ENCODE peak calls at places on chromosomes 12 and 14, in ten cellular contexts. J is left ventricle myocardium inferior; I is neuronal stem cell; A is upper lobe of left lung; M is psoas muscle; G is aorta; U is mesenchymal stem cell; Q is A549; H is effector memory CD4-positive, alpha-beta T cell; T is ascending aorta. N is an unnamed sample. For H3K4me1, the result is how much of the 10 kb centered on the place peaks cover.

GRCh38 chr12:104682790-104683279 is 226.1 kb downstream of the CHST11 start:
- DNase-seq in M (no peak), J (no peak), Q (no peak), U (no peak), A (peak), H (peak), T (no peak), I (no peak), G (no peak), N (no peak)

GRCh38 chr12:24977060-24977459 is 28.2 kb upstream of the BCAT1 start:
- DNase-seq in A (no peak), Q (no peak), U (no peak), H (no peak), I (no peak), M (no peak), T (no peak), G (no peak), J (no peak), N (no peak)

GRCh38 chr12:49292729-49293055 is 2.3 kb upstream of the PRPH start:
- DNase-seq in M (no peak), U (no peak), A (no peak), H (no peak), J (no peak), T (no peak), G (peak), Q (no peak), I (no peak), N (no peak)

GRCh38 chr12:713281-713875 is 39.0 kb upstream of the WNK1 start:
- DNase-seq in T (no peak), U (peak), M (no peak), J (no peak), H (no peak), G (no peak), A (no peak), I (no peak), Q (no peak), N (no peak)

GRCh38 chr12:55931317-55931779 is 386 bp downstream of the DGKA start:
- DNase-seq in I (no peak), G (no peak), H (no peak), T (no peak), Q (peak), A (no peak), U (no peak), J (peak), M (no peak), N (no peak)

GRCh38 chr14:39258782-39259545 is 25.2 kb downstream of the MIA2 start:
- DNase-seq in M (no peak), J (no peak), Q (no peak), H (no peak), G (no peak), U (no peak), T (no peak), A (no peak), I (no peak), N (no peak)

GRCh38 chr12:3252416-3252815 is 175.2 kb downstream of the TSPAN9 start:
- DNase-seq in Q (no peak), I (no peak), J (peak), A (peak), G (peak), U (no peak), M (peak), T (peak), H (no peak), N (no peak)

GRCh38 chr12:69739287-69740191 is 879 bp downstream of the RAB3IP start:
- DNase-seq in Q (peak), U (peak), T (no peak), I (peak), G (peak), M (peak), H (peak), A (peak), J (peak), N (peak)

GRCh38 chr14:86505808-86506207 is 975.9 kb downstream of the FLRT2 start:
- DNase-seq in H (no peak), A (no peak), Q (no peak), U (peak), G (no peak), T (no peak), J (no peak), I (no peak), M (no peak), N (no peak)

GRCh38 chr14:56522403-56522802 is 57.2 kb upstream of the TMEM260 start:
- DNase-seq in H (no peak), U (no peak), T (no peak), Q (no peak), M (no peak), G (no peak), J (no peak), I (no peak), A (no peak), N (no peak)

GRCh38 chr12:106137456-106138278 is 1.1 kb downstream of the NUAK1 start:
- DNase-seq in G (no peak), U (peak), J (no peak), A (no peak), H (no peak), I (no peak), M (no peak), Q (no peak), T (no peak), N (no peak)

GRCh38 chr12:119446459-119446858 is 111.9 kb downstream of the CCDC60 start:
- DNase-seq in G (no peak), J (no peak), T (no peak), Q (no peak), A (no peak), H (no peak), I (no peak), M (no peak), U (no peak), N (no peak)

GRCh38 chr12:93005928-93006654 is 77.0 kb upstream of the EEA1 start:
- DNase-seq in A (no peak), H (no peak), J (no peak), T (no peak), M (no peak), I (no peak), Q (no peak), G (no peak), U (no peak), N (no peak)

GRCh38 chr12:93009533-93009932 is 80.4 kb upstream of the EEA1 start:
- DNase-seq in I (no peak), H (no peak), M (no peak), J (no peak), Q (no peak), G (no peak), U (no peak), A (no peak), T (no peak), N (no peak)

GRCh38 chr12:93007539-93007938 is 78.4 kb upstream of the EEA1 start:
- DNase-seq in I (no peak), A (no peak), G (no peak), H (no peak), U (no peak), J (no peak), T (no peak), Q (no peak), M (no peak), N (no peak)

GRCh38 chr12:93008044-93008778 is 79.1 kb upstream of the EEA1 start:
- DNase-seq in Q (no peak), U (no peak), T (no peak), A (no peak), I (no peak), M (no peak), J (no peak), H (no peak), G (no peak), N (no peak)

DNA sequence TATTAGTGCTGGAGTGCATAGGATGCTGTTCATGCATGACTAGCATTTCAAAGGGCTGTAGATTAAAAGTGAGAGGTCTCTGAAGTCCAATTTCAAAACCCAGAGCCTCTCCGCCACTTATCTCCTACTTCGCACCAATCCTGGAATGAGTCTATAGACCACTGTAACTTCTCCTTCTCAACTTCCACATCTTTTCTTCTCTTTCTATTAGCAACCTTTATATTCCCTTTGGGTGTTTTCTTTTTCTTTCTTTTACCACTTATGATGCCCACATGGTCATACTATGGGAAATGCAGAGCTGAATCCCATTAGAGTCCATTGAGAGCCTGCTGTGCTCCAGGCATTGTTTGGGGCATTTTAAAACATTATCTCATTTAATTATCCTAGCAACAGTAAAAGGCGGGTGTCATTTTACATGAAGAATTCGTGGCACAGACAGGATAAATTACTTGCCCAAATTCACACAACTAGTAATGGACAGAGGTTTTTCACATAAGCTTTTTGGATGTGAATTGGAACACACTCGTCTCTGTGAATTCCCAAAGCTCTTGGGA is 77.6 kb upstream of the EEA1 start:
- DNase-seq in U (no peak), J (no peak), M (no peak), Q (no peak), G (no peak), H (no peak), T (no peak), A (no peak), I (no peak), N (no peak)
- H3K27ac ChIP-seq in U (no peak), J (no peak), M (no peak), Q (no peak), G (no peak), H (no peak), T (no peak), A (no peak), I (no peak), N (no peak)

DNA sequence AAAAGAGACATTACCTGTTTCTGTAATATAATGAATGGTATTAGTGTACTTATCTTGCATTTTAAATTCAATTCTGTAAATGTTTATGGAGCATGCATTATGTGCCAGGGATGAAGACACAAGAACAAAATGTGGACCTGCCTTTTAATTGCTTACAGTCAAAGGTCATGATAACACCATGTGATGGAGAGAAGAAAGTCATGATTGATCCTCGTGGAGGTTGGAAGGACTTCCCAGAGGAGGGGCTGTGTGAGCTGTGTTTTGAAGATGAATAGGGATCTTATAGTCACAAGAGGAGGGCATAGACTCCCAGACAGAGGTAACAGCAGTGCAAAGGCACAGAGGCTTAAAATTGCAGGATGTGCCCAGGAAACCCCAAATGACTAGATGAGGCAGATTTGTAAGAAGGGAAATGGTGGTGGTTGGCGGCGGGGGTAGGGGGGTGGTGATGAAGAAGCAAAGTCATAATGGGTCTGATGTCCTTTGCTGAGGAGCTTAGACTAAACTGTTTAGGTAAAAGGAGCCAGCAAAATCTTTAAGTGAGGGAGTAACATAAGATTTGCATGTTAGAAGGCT is 151.5 kb downstream of the PRKCH start:
- DNase-seq in U (peak), H (peak), T (no peak), M (no peak), Q (no peak), A (no peak), G (no peak), I (no peak), J (no peak), N (peak)
- H3K4me1 ChIP-seq in U (under half), H (half or more), T (under half), M (under half), Q (half or more), A (half or more), G (under half), I (under half), J (half or more), N (half or more)

DNA sequence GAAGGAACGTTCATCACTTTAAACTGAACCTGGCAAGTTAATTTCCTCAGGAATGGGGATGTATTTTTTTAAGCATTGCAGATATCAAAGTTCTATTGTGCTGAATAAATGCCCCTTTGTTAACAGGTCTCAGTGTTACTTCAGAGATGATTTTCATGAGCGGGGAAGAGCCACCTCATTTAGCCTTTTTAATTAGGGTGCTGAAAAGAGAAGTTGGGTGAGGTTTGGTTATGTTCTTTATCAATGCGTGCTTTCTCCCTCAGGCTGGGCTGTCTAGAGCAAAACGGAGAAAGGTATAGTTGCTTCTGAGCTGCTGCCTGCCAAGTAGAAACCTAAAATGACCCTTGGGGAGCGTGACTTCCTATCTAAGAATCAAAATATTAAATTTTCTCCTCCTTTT is 8.0 kb upstream of the HIP1R start:
- DNase-seq in M (no peak), Q (no peak), U (no peak), J (no peak), G (no peak), I (no peak), H (no peak), T (no peak), A (no peak), N (no peak)
- H3K4me3 ChIP-seq in M (no peak), Q (peak), U (no peak), J (no peak), G (no peak), I (no peak), H (no peak), T (no peak), A (no peak), N (no peak)

GRCh38 chr14:82720931-82721330 is 1187.3 kb upstream of the SEL1L start:
- DNase-seq in H (no peak), U (no peak), J (no peak), I (no peak), T (no peak), Q (no peak), A (peak), M (no peak), G (no peak), N (no peak)
- H3K27ac ChIP-seq in H (no peak), U (no peak), J (no peak), I (no peak), T (no peak), Q (no peak), A (no peak), M (no peak), G (peak), N (no peak)

DNA sequence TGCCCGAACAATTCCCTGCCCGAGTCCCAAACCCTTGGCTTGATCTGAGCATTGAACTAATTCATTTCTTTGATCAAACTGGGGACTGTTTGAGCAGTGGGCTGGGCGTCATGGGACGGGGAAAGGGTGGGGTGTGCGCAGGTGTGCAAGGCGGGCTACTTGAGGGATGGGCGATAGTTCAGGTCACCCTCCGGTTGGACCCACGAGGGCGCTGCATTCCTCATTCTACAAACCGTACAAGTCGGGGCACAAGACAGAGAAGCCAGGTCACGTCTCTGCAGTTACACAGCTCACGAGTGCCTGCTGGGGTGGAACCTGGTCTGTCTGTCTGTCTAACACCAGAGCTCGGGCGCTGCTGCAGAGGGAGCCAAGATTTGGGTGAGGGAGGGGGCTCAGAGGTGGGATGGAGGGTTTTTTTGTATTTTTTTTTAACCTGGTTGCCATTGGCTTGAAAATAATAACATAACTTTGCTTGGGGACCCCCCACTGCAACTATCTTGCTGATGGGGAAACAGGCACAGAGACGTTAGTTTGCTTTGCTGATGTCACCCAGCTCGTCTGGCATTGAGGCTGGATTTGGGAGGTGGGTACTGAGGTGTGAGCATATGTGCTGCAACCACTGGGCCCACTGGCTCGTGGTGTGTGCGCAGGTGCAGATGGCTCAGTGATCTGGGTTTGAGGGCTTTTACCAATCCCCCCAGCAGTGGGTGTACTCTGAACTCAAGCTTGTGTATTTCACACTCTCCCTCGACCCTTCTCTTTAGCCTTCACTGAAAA is 7.6 kb upstream of the RTL1 start:
- DNase-seq in H (no peak), I (no peak), T (no peak), A (no peak), J (no peak), G (no peak), U (no peak), Q (no peak), M (no peak), N (no peak)
- H3K4me1 ChIP-seq in H (under half), I (under half), T (under half), A (under half), J (under half), G (under half), U (under half), Q (under half), M (under half), N (under half)

DNA sequence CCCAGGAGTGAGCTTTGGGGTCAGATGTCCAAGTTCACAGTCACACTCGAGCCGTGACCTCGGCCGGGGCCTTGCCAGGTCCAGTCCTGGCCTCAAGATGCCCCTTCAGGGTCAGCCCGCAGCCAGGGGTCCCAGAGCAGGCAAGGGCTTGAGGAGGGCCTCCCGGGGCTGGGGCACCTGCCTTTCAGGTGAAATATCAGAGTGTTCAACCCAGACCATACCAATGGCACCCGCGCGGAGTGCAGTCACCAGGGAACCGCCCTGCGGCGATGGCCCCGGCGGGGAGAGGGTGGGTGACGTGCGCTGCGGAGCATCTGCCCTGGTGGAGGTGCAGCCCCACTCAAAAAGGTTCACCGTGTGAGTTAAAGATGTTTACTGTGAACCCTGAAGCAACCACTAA is 16.9 kb downstream of the LRCOL1 start:
- DNase-seq in A (no peak), G (peak), Q (no peak), J (no peak), M (peak), T (no peak), U (no peak), H (no peak), I (no peak), N (no peak)
- H3K4me3 ChIP-seq in A (peak), G (no peak), Q (no peak), J (peak), M (peak), T (peak), U (peak), H (no peak), I (peak), N (peak)

DNA sequence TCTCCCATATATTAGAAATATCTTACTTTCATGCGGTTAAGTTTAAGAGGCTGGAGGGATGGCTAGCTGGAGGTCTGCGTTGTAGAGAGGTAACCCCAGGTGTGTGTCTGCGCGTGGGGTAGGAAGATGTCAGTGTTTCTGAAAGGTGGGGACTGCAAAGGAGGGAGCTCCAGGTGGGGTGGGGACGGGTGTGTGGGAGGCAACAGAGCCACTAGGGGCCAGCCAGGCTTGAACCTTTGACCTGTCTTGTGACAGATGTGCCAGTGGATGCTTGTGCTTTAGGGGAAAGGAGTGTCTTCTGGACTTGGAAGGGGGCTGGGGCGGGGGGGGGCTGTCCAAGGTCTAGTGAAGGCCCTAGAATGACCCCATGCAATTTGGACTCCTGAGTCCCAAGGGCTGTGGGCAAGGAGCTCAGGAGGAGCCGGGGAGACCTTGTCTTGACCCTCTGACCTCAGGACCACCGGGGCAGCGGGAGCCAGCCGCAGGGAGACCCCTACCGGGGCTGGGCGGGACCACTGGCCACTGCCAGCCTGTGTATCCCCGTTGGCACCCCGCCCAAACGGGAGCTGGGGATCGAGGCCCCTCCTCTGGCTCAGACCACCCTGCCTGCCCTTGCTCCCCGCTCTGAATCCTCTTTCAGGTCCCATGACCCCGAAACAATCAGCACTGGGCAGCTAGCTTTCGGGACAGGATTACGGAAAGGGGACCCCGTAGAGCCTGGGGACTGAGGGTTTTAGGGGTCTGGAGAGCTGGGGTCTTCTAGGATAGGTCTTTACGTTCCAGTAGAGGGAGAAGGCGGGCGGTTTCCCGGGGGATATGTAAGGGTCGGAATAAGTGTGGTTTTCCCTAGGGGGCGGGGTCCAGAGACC is 1.1 kb downstream of the GLI1 start:
- DNase-seq in G (no peak), J (no peak), I (peak), U (no peak), T (no peak), M (no peak), A (no peak), H (no peak), Q (peak), N (peak)
- H3K27ac ChIP-seq in G (no peak), J (peak), I (no peak), U (no peak), T (peak), M (no peak), A (no peak), H (no peak), Q (peak), N (no peak)

GRCh38 chr12:51383281-51383905 is 7.8 kb downstream of the GALNT6 start:
- DNase-seq in H (no peak), A (no peak), G (no peak), M (no peak), T (no peak), U (no peak), I (no peak), J (no peak), Q (no peak), N (no peak)
- H3K4me1 ChIP-seq in H (under half), A (under half), G (under half), M (under half), T (under half), U (under half), I (under half), J (under half), Q (under half), N (under half)

GRCh38 chr12:38350342-38351181 is 34.0 kb downstream of the ALG10B start:
- DNase-seq in Q (no peak), G (no peak), H (no peak), T (no peak), M (no peak), I (no peak), J (no peak), U (no peak), A (no peak), N (no peak)
- H3K4me3 ChIP-seq in Q (no peak), G (no peak), H (no peak), T (no peak), M (no peak), I (no peak), J (no peak), U (peak), A (no peak), N (no peak)

GRCh38 chr12:46916796-46917419 is 91.1 kb upstream of the SLC38A4 start:
- DNase-seq in M (no peak), J (no peak), G (no peak), A (no peak), H (no peak), U (no peak), Q (no peak), T (no peak), I (no peak), N (no peak)
- H3K27ac ChIP-seq in M (peak), J (no peak), G (no peak), A (no peak), H (no peak), U (no peak), Q (no peak), T (no peak), I (no peak), N (no peak)